ENCODE peak calls at places on chromosomes 6 and 20, in six cellular contexts. D is ovary, O is coronary artery, M is mesendoderm, K is GM23248, Z is psoas muscle. A is an unnamed sample.

GRCh38 chr6:170110201-170111140 is 180.4 kb downstream of the DLL1 start:
- DNase-seq in D (peak; percentile 6), O (peak; percentile 69), M (no peak), K (no peak), Z (peak; percentile 38), A (no peak)

GRCh38 chr6:132130530-132131298 is 179.5 kb upstream of the CCN2 start:
- DNase-seq in D (peak; percentile 30), O (peak; percentile 87), M (no peak), K (peak; percentile 77), Z (peak; percentile 63), A (peak; percentile 8)

GRCh38 chr6:159101656-159102055 is 56.9 kb upstream of the TAGAP start:
- DNase-seq in D (no peak), O (peak; percentile 40), M (no peak), K (no peak), Z (no peak), A (no peak)

GRCh38 chr20:36491901-36492617 is 49.3 kb upstream of the MYL9 start:
- DNase-seq in D (no peak), O (no peak), M (peak; percentile 66), K (peak; percentile 53), Z (no peak), A (no peak)

GRCh38 chr6:116371384-116372209 is 850 bp downstream of the DSE start:
- DNase-seq in D (peak; percentile 79), O (peak; percentile 90), M (peak; percentile 96), K (peak; percentile 98), Z (peak; percentile 91), A (peak; percentile 32)

GRCh38 chr6:14089224-14089623 is 28.3 kb upstream of the CD83 start:
- DNase-seq in D (no peak), O (no peak), M (no peak), K (no peak), Z (no peak), A (no peak)

GRCh38 chr6:6217838-6218237 is 102.6 kb downstream of the F13A1 start:
- DNase-seq in D (no peak), O (no peak), M (no peak), K (no peak), Z (no peak), A (no peak)

GRCh38 chr6:105881608-105882007 is 204.5 kb upstream of the PRDM1 start:
- DNase-seq in D (no peak), O (no peak), M (no peak), K (no peak), Z (no peak), A (no peak)

GRCh38 chr6:149938571-149939462 is 3.0 kb upstream of the ULBP2 start:
- DNase-seq in D (no peak), O (peak; percentile 67), M (no peak), K (peak; percentile 60), Z (no peak), A (no peak)

GRCh38 chr6:45196121-45196520 is 132.0 kb upstream of the RUNX2 start:
- DNase-seq in D (no peak), O (no peak), M (no peak), K (no peak), Z (no peak), A (no peak)

DNA sequence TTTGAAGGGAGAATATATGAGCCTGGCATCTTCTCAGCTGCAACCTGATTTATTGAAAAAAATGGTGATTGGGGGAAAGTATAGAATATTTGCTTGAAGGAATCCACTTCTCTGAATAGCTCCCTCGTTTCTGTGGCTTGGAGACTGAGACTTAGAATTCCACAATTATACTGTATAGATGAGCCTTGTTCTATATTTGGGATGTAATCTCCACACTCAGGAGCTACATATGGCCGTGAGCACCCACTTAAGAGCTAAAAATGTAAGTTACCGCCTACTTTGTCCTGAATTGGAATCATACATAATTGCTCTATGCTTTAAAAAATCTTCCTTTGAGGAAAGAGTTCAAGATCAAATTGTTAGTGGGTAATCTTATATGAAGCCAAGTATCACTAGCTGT is 254.2 kb downstream of the SOX4 start:
- DNase-seq in D (no peak), O (no peak), M (no peak), K (no peak), Z (no peak), A (no peak)
- H3K27ac ChIP-seq in D (no peak overlapping the region), O (no peak overlapping the region), M (no peak overlapping the region), K (no peak overlapping the region), Z (no peak overlapping the region), A (no peak overlapping the region)

DNA sequence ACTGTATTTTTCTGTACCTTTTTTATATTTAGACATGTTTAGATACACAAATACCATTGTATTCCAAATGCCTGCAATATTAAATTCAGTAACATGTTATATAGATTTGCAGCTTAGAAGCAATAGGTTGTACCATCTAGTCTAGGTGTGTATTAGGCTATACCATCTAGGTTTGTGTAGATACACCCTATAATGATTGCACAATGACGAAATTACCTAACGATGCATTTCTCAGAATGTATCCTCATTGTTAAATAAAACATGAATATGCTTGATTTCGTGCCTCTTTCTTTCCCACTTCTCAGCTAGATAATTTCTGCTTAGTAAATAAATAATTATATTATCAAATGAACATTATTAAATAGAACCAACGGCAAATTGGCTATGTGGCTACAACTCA is 653.0 kb downstream of the EPM2A start:
- DNase-seq in D (no peak), O (no peak), M (no peak), K (no peak), Z (no peak), A (no peak)
- H3K27ac ChIP-seq in D (no peak overlapping the region), O (no peak overlapping the region), M (no peak overlapping the region), K (no peak overlapping the region), Z (no peak overlapping the region), A (no peak overlapping the region)

DNA sequence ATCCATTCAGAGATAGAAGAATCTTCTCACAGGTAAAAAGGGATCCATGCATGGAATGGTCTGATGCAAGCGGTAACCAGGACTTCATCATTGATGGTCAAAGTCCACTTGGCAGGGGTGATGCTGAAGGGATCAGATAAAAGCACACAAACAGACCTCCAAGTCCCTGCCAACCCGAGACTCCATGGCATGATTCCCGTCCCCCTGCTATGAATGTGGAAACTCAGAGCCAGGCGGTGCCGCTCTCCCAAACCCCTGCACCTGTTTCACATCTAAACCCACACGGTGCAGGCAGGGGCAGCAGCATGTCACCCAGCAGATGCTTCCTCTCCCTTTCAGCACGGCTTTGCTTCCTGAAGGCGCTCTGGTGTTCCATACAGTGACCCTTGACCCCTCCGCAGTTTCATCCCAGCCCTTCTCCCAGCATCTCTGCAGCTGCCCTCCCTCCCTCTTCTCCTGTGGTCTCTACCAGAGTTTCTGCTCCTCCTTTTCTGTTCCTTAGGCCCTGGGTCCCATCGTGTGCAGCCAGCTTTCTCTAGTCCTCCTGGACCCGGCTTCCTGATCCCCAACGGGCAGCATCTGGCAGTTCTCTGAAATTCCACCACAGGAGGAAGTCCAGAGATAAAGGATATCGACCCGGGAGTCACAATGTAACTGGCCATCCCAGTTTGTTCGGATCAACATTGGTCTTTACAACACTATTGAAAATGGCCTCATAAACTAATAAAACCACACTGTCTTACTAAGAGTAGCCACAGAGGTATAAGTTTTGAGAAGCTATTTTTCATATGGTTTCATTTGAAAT is 235.0 kb downstream of the TTLL2 start:
- DNase-seq in D (no peak), O (no peak), M (no peak), K (no peak), Z (no peak), A (no peak)
- H3K27ac ChIP-seq in D (no peak overlapping the region), O (no peak overlapping the region), M (no peak overlapping the region), K (no peak overlapping the region), Z (no peak overlapping the region), A (no peak overlapping the region)

GRCh38 chr6:36120539-36120938 is 9.8 kb upstream of the MAPK13 start:
- DNase-seq in D (no peak), O (no peak), M (peak; percentile 78), K (no peak), Z (no peak), A (no peak)
- H3K27ac ChIP-seq in D (no peak overlapping the region), O (no peak overlapping the region), M (no peak overlapping the region), K (no peak overlapping the region), Z (no peak overlapping the region), A (no peak overlapping the region)